ENCODE peak calls at places on chromosome 11, in four cellular contexts. H is activated T-helper 9 cell treated with anti-CD3 and anti-CD28 coated beads, Interleukin-2, amount 50 U/mL, for 16 hours; D is ACHN; B is activated naive CD8-positive, alpha-beta T cell treated with anti-CD3 and anti-CD28 coated beads, Interleukin-2, amount 50 U/mL, for 24 hours. Q is an unnamed sample.

GRCh38 chr11:117634756-117635593 is 162.0 kb downstream of the DSCAML1 start:
- DNase-seq in H (no peak), D (no peak), B (no peak), Q (no peak)

GRCh38 chr11:83159901-83160865 is 3.3 kb downstream of the PCF11 start:
- DNase-seq in H (no peak), D (no peak), B (no peak), Q (no peak)

GRCh38 chr11:133553885-133554586 is 21.7 kb upstream of the OPCML start:
- DNase-seq in H (no peak), D (no peak), B (no peak), Q (no peak)

GRCh38 chr11:46309669-46310288 is 32.3 kb downstream of the CREB3L1 start:
- DNase-seq in H (no peak), D (no peak), B (no peak), Q (no peak)

GRCh38 chr11:17985517-17985916 is 27.3 kb downstream of the SERGEF start:
- DNase-seq in H (no peak), D (peak; percentile 38), B (no peak), Q (no peak)

GRCh38 chr11:7020183-7020917 is at the start of the genes NLRP14 and ZNF214:
- DNase-seq in H (no peak), D (peak; percentile 92), B (no peak), Q (peak; percentile 70)

GRCh38 chr11:1747753-1748466 is 2.5 kb downstream of the IFITM10 start:
- DNase-seq in H (no peak), D (no peak), B (no peak), Q (no peak)

GRCh38 chr11:119843760-119844330 is 114.8 kb upstream of the NECTIN1 start:
- DNase-seq in H (no peak), D (no peak), B (no peak), Q (no peak)

Q was measured in BJ.